ENCODE peak calls at places on chromosomes 1 and 21, in four cellular contexts. V is HepG2, T is H1, I is K562. C is an unnamed sample.

GRCh38 chr1:43914576-43915525 is 18.8 kb upstream of the ARTN start:
- DNase-seq in V (no peak), T (no peak), I (no peak), C (no peak)

GRCh38 chr1:94658221-94658620 is 116.7 kb upstream of the F3 start:
- DNase-seq in V (peak; percentile 19), T (no peak), I (no peak), C (no peak)

GRCh38 chr1:169368406-169368769 is 393 bp downstream of the BLZF1 start:
- DNase-seq in I (peak; percentile 41), T (no peak), V (peak; percentile 2), C (peak; percentile 4)

GRCh38 chr1:233240367-233240766 is 55.2 kb downstream of the PCNX2 start:
- DNase-seq in I (no peak), V (no peak), T (no peak), C (no peak)

GRCh38 chr1:208235983-208236761 is 8.0 kb downstream of the PLXNA2 start:
- DNase-seq in T (no peak), I (peak; percentile 81), V (peak; percentile 85), C (no peak)

GRCh38 chr1:156429308-156430060 is 60.5 kb downstream of the RHBG start:
- DNase-seq in I (no peak), T (no peak), V (no peak), C (no peak)

GRCh38 chr1:227127891-227128290 is 187.8 kb downstream of the COQ8A start:
- DNase-seq in T (no peak), V (no peak), I (no peak), C (peak; percentile 12)

GRCh38 chr1:62589321-62589720 is 8.0 kb upstream of the ANGPTL3 start:
- DNase-seq in I (no peak), T (no peak), V (no peak), C (no peak)

GRCh38 chr1:153946622-153947246 is at the start of gene DENND4B:
- DNase-seq in I (peak; percentile 95), V (peak; percentile 75), T (no peak), C (no peak)

GRCh38 chr1:214660900-214661299 is 57.9 kb downstream of the CENPF start:
- DNase-seq in T (no peak), V (peak; percentile 6), I (no peak), C (no peak)

GRCh38 chr1:32962248-32962896 is 2.2 kb downstream of the RNF19B start:
- DNase-seq in T (no peak), V (no peak), I (no peak), C (peak; percentile 74)

GRCh38 chr21:17114019-17114418 is 398.8 kb upstream of the CXADR start:
- DNase-seq in T (peak; percentile 2), V (no peak), I (no peak), C (no peak)

GRCh38 chr1:58152709-58153108 is 393.8 kb downstream of the OMA1 start:
- DNase-seq in T (no peak), I (no peak), V (no peak), C (no peak)

GRCh38 chr1:95263400-95263799 is 29.4 kb downstream of the RWDD3 start:
- DNase-seq in I (no peak), T (no peak), V (no peak), C (no peak)

GRCh38 chr1:77732090-77732489 is 27.6 kb downstream of the USP33 start:
- DNase-seq in T (no peak), I (no peak), V (no peak), C (no peak)

GRCh38 chr1:151444791-151445177 is 14.5 kb downstream of the POGZ start:
- DNase-seq in V (no peak), I (no peak), T (no peak), C (no peak)

GRCh38 chr1:156347337-156347736 is 9.0 kb downstream of the TSACC start:
- DNase-seq in I (no peak), V (no peak), T (no peak), C (no peak)

GRCh38 chr1:67710417-67710816 is 25.4 kb downstream of the GADD45A start:
- DNase-seq in V (no peak), T (no peak), I (no peak), C (no peak)

GRCh38 chr1:99645199-99645598 is 714 bp upstream of the PALMD start:
- DNase-seq in I (no peak), V (peak; percentile 76), T (no peak), C (no peak)

GRCh38 chr1:85202864-85203255 is 2.0 kb upstream of the SYDE2 start:
- DNase-seq in T (no peak), V (no peak), I (no peak), C (no peak)

GRCh38 chr1:208201241-208201640 is 42.9 kb downstream of the PLXNA2 start:
- DNase-seq in V (peak; percentile 72), I (no peak), T (no peak), C (no peak)

GRCh38 chr21:45030637-45031218 is 43.7 kb upstream of the ADARB1 start:
- DNase-seq in V (no peak), I (no peak), T (no peak), C (no peak)

GRCh38 chr21:35565204-35565611 is 495.1 kb downstream of the SETD4 start:
- DNase-seq in I (no peak), T (no peak), V (no peak), C (no peak)

GRCh38 chr1:58841455-58841854 is 57.6 kb upstream of the JUN start:
- DNase-seq in I (peak; percentile 68), V (no peak), T (no peak), C (no peak)

GRCh38 chr1:193322218-193322617 is 135.8 kb upstream of the B3GALT2 start:
- DNase-seq in T (no peak), V (no peak), I (no peak), C (no peak)

GRCh38 chr1:221549815-221550214 is 192.1 kb downstream of the DUSP10 start:
- DNase-seq in I (no peak), V (no peak), T (no peak), C (peak; percentile 5)

GRCh38 chr1:153447498-153448170 is 12.8 kb downstream of the S100A7 start:
- DNase-seq in V (no peak), I (no peak), T (no peak), C (no peak)

DNA sequence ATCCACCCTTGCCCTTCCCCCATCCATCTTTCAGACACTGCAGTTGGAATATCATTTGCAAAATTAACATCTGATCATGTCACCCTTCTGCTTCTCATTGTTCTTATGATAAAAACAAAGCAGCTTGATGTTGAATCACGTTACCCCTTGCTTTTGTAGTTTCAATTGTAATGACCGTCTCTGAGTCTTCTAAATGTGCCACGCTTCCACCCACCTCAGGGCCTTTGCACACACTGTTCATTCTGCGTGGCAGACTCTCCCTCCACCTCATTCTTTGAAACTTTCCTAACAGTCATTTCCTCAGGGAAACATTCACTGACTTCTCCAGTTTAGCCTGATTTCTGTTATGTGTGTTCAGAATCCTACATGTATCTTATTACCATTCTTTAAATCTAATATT is 143.6 kb upstream of the LMO4 start:
- DNase-seq in T (no peak), V (no peak), I (no peak), C (no peak)
- TF ChIP-seq HDAC6 in T (no peak), V (no peak), I (no peak), C (no peak)

GRCh38 chr1:116772648-116773045 is 18.4 kb downstream of the CD2 start:
- DNase-seq in I (no peak), T (no peak), V (no peak), C (no peak)
- TF ChIP-seq RFX5 in I (no peak), T (no peak), V (no peak), C (no peak)

GRCh38 chr1:2208309-2209239 is 14.0 kb upstream of the FAAP20 start:
- DNase-seq in I (no peak), T (no peak), V (peak; percentile 93), C (no peak)
- TF ChIP-seq HDAC6 in I (no peak), T (no peak), V (no peak), C (no peak)

GRCh38 chr1:176605151-176605550 is 142.2 kb downstream of the PAPPA2 start:
- DNase-seq in T (no peak), V (no peak), I (no peak), C (no peak)

GRCh38 chr1:176604461-176604860 is 141.5 kb downstream of the PAPPA2 start:
- DNase-seq in I (no peak), V (no peak), T (no peak), C (no peak)

GRCh38 chr1:176612791-176613190 is 149.8 kb downstream of the PAPPA2 start:
- DNase-seq in I (no peak), T (no peak), V (no peak), C (no peak)

DNA sequence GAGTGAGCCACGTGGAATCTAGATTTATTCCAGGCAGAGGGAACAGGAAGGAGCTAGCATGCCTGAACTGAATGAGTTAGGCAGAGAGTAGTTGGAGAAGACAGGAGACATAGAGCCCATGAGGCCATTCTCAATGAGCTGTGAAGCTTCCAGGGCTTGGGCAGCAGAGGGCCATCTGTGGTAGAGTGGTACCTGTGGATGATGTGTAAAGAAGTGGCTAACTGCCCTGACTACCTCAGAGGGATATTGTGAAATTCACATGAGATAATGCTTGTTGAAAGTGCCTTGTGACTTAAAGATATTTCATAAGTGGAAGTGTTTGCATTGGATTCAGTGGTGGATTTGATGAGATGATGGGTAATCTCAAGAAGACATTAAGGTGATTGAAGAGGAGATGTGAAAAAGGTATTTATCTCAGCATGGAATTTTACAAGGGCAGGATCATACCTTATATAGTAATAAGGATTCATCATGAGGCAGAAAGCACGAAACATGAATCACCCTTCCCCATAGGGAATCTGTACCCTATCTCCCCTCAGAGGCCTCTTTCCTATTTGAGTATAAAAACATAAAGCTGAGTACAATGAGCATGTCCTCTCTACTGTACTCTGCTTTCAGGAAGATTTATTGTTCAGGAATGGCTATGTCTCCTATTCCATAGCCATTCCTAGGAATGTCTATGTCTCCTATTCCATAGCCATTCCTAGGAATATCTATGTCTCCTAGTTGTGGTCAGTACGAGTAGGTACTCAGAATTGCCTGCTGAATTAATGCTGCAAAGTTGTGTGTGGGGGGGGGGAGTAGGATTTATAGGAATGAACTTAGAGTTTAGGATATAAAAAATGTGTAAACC is 146.8 kb downstream of the PAPPA2 start:
- DNase-seq in I (no peak), T (no peak), V (no peak), C (no peak)
- TF ChIP-seq RFX5 in I (no peak), T (no peak), V (no peak), C (no peak)

DNA sequence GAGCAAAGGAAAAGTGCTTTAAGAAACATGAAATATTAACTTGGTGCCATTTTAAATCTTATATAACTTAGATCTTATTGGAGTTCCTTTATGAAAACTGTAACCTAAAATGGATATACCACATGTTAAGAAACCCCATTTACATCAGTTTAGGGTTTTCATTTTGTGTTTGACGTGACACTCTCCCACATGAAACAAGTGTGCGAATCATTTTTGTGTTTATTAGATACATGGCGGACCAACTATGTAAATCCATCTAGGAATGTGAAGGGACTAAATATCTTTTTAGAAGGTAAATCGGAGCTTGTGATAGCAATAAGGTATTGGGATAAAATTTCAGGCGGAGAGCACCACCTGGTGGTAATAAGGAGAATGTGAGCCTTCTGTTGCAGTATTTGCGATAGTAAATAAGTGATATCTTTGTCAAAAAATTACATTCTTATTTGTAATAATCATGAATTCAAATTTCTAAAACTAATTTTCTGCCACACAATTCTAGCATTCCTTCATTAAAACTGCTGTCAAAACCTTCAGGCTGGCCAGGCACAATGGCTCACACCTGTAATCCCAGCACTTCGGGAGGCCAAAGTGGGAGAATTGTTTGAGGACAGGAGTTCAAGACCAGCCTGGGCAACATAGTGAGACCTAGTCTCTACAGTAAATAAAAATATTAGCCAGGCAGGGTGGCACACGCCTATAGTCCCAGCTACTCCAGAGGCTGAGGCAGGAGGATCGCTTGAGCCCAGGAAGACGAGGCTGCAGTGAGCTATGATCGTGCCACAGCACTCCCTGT is 31.3 kb downstream of the SMAP2 start:
- DNase-seq in I (peak; percentile 51), T (no peak), V (peak; percentile 60), C (no peak)
- TF ChIP-seq HDAC6 in I (no peak), T (no peak), V (no peak), C (no peak)

GRCh38 chr1:184389446-184389845 is 2.6 kb downstream of the C1orf21 start:
- DNase-seq in V (no peak), I (no peak), T (no peak), C (no peak)
- TF ChIP-seq RFX5 in V (no peak), I (no peak), T (no peak), C (no peak)

GRCh38 chr1:117235863-117236465 is 25.2 kb upstream of the VTCN1 start:
- DNase-seq in V (no peak), T (no peak), I (no peak), C (no peak)
- TF ChIP-seq HDAC6 in V (no peak), T (no peak), I (no peak), C (no peak)

C was measured in GM12878.